ENCODE peak calls at places on chromosomes 1 and 21, in five cellular contexts. H is HFFc6, K is transverse colon, Z is astrocyte of the cerebellum, O is lower leg skin. J is an unnamed sample.

GRCh38 chr1:67771152-67771551 is 62.1 kb downstream of the GNG12 start:
- DNase-seq in H (peak), K (no peak), Z (no peak), O (no peak), J (no peak)

GRCh38 chr1:37501661-37502060 is 12.9 kb downstream of the MEAF6 start:
- DNase-seq in H (no peak), Z (no peak), K (no peak), O (peak), J (no peak)

GRCh38 chr1:181541947-181542346 is 58.6 kb downstream of the CACNA1E start:
- DNase-seq in O (no peak), H (no peak), Z (no peak), K (no peak), J (no peak)

GRCh38 chr1:40530735-40531380 is 579 bp upstream of the ZNF684 start:
- DNase-seq in O (no peak), H (no peak), Z (no peak), K (no peak), J (no peak)

GRCh38 chr1:19559641-19560040 is 74.3 kb upstream of the CAPZB start:
- DNase-seq in H (peak), K (no peak), O (no peak), Z (peak), J (no peak)

GRCh38 chr1:201261771-201262547 is 21.3 kb upstream of the PKP1 start:
- DNase-seq in Z (no peak), K (no peak), H (no peak), O (peak), J (no peak)

GRCh38 chr21:19405326-19405725 is 1001.7 kb upstream of the TMPRSS15 start:
- DNase-seq in O (no peak), H (no peak), K (no peak), Z (no peak), J (no peak)

GRCh38 chr1:2409745-2410144 is 2.6 kb downstream of the PEX10 start:
- DNase-seq in O (no peak), H (no peak), Z (no peak), K (no peak), J (no peak)

GRCh38 chr1:17893891-17894631 is 138.9 kb downstream of the ACTL8 start:
- DNase-seq in O (peak), Z (no peak), H (peak), K (no peak), J (no peak)

GRCh38 chr21:41836166-41837015 is 42.8 kb downstream of the PRDM15 start:
- DNase-seq in K (no peak), H (no peak), Z (no peak), O (peak), J (no peak)

GRCh38 chr21:33537212-33537611 is 4.7 kb downstream of the GART start:
- DNase-seq in K (no peak), O (no peak), Z (no peak), H (no peak), J (no peak)

GRCh38 chr1:64050601-64051000 is 152.8 kb upstream of the UBE2U start:
- DNase-seq in H (no peak), K (no peak), Z (no peak), O (no peak), J (no peak)

GRCh38 chr1:151989131-151989868 is 4.4 kb downstream of the S100A10 start:
- DNase-seq in H (peak), K (peak), O (peak), Z (no peak), J (peak)

GRCh38 chr1:6867688-6868370 is 82.6 kb downstream of the CAMTA1 start:
- DNase-seq in Z (no peak), K (no peak), H (no peak), O (no peak), J (no peak)

GRCh38 chr1:33634806-33635205 is 162.4 kb downstream of the ZSCAN20 start:
- DNase-seq in Z (no peak), H (peak), O (peak), K (peak), J (no peak)

GRCh38 chr1:76948846-76949245 is 81.6 kb downstream of the ST6GALNAC5 start:
- DNase-seq in Z (no peak), K (no peak), O (no peak), H (no peak), J (no peak)

GRCh38 chr21:41901099-41901498 is 22.0 kb upstream of the PRDM15 start:
- DNase-seq in K (no peak), H (no peak), O (no peak), Z (no peak), J (no peak)

GRCh38 chr1:89149229-89149628 is 23.3 kb upstream of the GBP2 start:
- DNase-seq in O (no peak), Z (no peak), K (peak), H (peak), J (no peak)

GRCh38 chr1:77313491-77313890 is 31.7 kb downstream of the AK5 start:
- DNase-seq in Z (no peak), H (no peak), O (no peak), K (no peak), J (no peak)

GRCh38 chr1:230127105-230128054 is 60.3 kb downstream of the GALNT2 start:
- DNase-seq in Z (no peak), O (no peak), K (no peak), H (no peak), J (no peak)

GRCh38 chr1:244010191-244010590 is 40.9 kb upstream of the ZBTB18 start:
- DNase-seq in K (no peak), H (no peak), Z (no peak), O (no peak), J (no peak)

GRCh38 chr1:182235604-182235951 is 156.0 kb downstream of the GLUL start:
- DNase-seq in H (no peak), Z (no peak), O (no peak), K (no peak), J (no peak)

GRCh38 chr1:176691251-176692228 is 228.6 kb downstream of the PAPPA2 start:
- DNase-seq in O (no peak), K (peak), H (peak), Z (peak), J (peak)

GRCh38 chr1:43495204-43495603 is 35.5 kb upstream of the PTPRF start:
- DNase-seq in H (no peak), O (peak), Z (no peak), K (no peak), J (no peak)

GRCh38 chr1:43503534-43503933 is 27.1 kb upstream of the PTPRF start:
- DNase-seq in K (no peak), H (no peak), Z (no peak), O (no peak), J (no peak)

GRCh38 chr1:43505077-43505780 is 25.5 kb upstream of the PTPRF start:
- DNase-seq in O (peak), Z (no peak), K (no peak), H (no peak), J (no peak)

GRCh38 chr1:43499882-43500281 is 30.8 kb upstream of the PTPRF start:
- DNase-seq in K (no peak), H (no peak), O (no peak), Z (no peak), J (no peak)
- TF ChIP-seq CTCF in K (no peak), H (peak), O (no peak), Z (no peak), J (no peak)

DNA sequence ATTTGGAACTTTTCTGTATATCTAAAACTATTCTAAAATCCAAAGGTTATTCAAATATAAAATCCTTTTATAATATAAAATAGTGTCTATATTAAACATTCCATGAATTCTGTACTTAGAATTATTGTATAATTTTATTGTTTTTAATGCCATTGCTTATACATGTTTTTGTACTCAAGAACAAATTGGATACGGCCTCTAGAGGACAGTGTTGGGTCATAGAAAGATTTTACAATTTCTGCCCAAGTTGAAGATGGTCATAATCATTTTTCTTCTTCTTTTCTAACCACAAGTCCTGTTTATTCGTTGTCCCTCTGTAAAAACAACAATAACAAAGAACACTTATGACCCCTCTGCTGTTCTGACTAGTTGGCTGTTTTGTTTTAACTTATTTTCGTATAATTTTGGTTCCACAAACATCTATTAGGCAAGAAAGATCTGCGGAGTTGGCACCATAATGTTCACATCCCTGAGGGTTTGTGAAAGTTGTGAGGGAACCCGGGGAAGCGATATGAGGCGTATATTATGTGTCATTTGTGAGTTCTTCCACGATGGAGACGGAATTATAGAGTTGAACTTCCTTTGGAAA is 75.7 kb upstream of the KIF26B start:
- DNase-seq in K (no peak), H (peak), O (no peak), Z (peak), J (peak)
- TF ChIP-seq CTCF in K (peak), H (peak), O (no peak), Z (peak), J (peak)

GRCh38 chr1:87151500-87152421 is 176.9 kb upstream of the LMO4 start:
- DNase-seq in Z (no peak), H (no peak), K (peak), O (peak), J (no peak)
- TF ChIP-seq CTCF in Z (peak), H (no peak), K (peak), O (no peak), J (peak)

GRCh38 chr1:29456685-29457084 is 220.4 kb downstream of the PTPRU start:
- DNase-seq in Z (no peak), K (no peak), H (no peak), O (peak), J (no peak)

GRCh38 chr1:29455781-29456180 is 219.5 kb downstream of the PTPRU start:
- DNase-seq in O (no peak), H (no peak), K (no peak), Z (no peak), J (no peak)

GRCh38 chr1:29452463-29453230 is 216.3 kb downstream of the PTPRU start:
- DNase-seq in K (no peak), O (no peak), H (no peak), Z (no peak), J (no peak)

GRCh38 chr1:29453502-29454240 is 217.3 kb downstream of the PTPRU start:
- DNase-seq in K (no peak), O (no peak), H (peak), Z (peak), J (peak)

GRCh38 chr1:29454616-29455380 is 218.5 kb downstream of the PTPRU start:
- DNase-seq in Z (no peak), K (no peak), O (no peak), H (no peak), J (no peak)
- TF ChIP-seq CTCF in Z (no peak), K (no peak), O (no peak), H (no peak), J (no peak)

DNA sequence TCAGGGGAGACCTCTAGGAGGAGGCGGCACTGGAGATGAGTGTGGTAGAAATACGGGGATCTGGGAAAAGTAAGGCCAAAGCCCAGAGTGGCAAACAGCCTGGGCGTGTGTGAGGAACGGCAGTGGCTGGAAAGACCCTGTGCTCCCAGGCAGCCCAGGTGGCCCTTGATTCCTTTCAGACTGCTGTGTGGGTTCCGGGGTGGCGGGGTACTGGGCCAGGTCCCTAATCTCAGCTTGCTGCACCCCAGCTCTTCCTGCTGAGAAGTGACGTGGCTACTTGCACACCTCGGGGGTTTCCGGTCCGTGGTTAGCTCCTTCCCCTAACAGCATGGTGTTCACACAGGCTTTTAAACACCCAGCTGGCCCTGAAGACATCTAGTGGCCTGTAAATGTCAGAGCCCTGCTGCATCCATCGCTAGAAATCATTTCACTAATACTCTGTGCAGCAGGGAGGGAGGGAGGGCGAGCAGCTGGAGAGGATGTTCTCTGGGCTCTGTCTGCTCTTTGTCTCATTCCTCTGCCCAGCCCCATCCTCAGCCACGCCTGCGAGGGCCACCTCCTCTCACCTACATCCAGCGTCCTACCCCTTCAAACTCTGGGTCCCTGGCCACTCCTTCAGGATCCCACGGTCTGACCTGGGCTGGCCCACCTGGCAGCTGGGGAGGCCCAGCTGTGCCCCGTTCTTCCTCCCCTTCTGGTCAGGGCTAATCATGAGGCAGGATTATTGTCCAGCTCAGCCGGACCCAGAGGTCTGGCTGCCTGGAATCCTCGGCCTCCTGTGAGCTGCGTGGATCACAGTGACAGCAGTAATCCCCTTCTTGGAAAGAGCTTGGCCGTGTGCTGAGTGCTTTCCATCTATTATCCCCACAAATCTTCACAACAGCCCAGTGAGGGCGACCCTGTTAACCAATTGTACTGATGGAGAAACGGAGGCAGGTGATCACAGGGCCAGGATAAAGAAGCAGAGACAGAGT is 7.2 kb downstream of the ZDHHC18 start:
- DNase-seq in Z (no peak), H (no peak), K (peak), O (no peak), J (no peak)
- TF ChIP-seq CTCF in Z (no peak), H (no peak), K (no peak), O (no peak), J (no peak)

J was measured in AG09319.